ENCODE peak calls at places on chromosomes 2 and 18, in seven cellular contexts. P, I, Y, G, U, F and M are unnamed samples.

GRCh38 chr18:23437357-23438045 is 15.6 kb upstream of the RIOK3 start:
- DNase-seq in I (peak; percentile 61), U (peak; percentile 25), G (peak; percentile 86), Y (peak; percentile 62), F (peak; percentile 72), P (peak; percentile 84), M (peak; percentile 77)

GRCh38 chr2:67833632-67834031 is 229.2 kb downstream of the C1D start:
- DNase-seq in P (no peak), U (no peak), I (no peak), F (no peak), G (no peak), Y (no peak), M (no peak)

GRCh38 chr2:153509133-153509532 is 30.6 kb upstream of the RPRM start:
- DNase-seq in Y (no peak), G (peak; percentile 44), P (peak; percentile 67), F (no peak), U (no peak), I (no peak), M (no peak)

GRCh38 chr2:101831351-101831865 is 133.9 kb downstream of the MAP4K4 start:
- DNase-seq in U (no peak), G (peak; percentile 88), F (peak; percentile 66), P (peak; percentile 74), I (peak; percentile 30), Y (peak; percentile 78), M (peak; percentile 90)

GRCh38 chr2:60570281-60570680 is 16.8 kb upstream of the BCL11A start:
- DNase-seq in F (no peak), I (no peak), Y (no peak), P (no peak), U (no peak), G (no peak), M (no peak)

GRCh38 chr2:64666810-64667438 is 13.2 kb upstream of the SERTAD2 start:
- DNase-seq in U (no peak), I (no peak), P (no peak), F (no peak), Y (no peak), G (no peak), M (no peak)

GRCh38 chr2:189569295-189569925 is 11.2 kb downstream of the SLC40A1 start:
- DNase-seq in F (no peak), I (no peak), G (no peak), U (no peak), Y (peak; percentile 34), P (no peak), M (peak; percentile 53)

GRCh38 chr18:26780520-26781325 is 84.8 kb downstream of the AQP4 start:
- DNase-seq in Y (no peak), F (no peak), G (peak; percentile 50), U (no peak), P (no peak), I (no peak), M (no peak)

DNA sequence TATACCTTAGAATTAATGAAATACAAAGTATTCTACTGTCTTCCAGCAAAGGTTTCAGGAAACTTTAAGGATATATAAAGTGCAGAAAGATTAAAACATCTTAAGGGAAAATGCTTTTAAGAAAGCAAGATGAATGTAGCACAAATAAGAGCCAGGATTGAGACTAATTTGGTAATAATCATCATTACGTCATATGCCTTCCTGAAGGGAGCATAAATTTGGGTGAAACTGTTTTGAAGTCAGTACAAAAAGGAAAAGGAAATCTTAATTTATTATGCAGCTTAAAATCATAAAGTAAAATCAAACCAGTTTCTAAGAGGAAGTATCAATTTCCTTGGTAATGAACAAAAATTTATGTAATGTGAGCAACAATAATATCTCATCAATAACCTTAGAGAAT is 221.7 kb downstream of the CTNNA2 start:
- DNase-seq in G (no peak), F (no peak), Y (no peak), U (no peak), I (no peak), P (no peak), M (no peak)
- H3K23ac ChIP-seq in G (no peak overlapping the region), F (no peak overlapping the region), Y (no peak overlapping the region), U (no peak overlapping the region), I (no peak overlapping the region), P (no peak overlapping the region), M (no peak overlapping the region)

DNA sequence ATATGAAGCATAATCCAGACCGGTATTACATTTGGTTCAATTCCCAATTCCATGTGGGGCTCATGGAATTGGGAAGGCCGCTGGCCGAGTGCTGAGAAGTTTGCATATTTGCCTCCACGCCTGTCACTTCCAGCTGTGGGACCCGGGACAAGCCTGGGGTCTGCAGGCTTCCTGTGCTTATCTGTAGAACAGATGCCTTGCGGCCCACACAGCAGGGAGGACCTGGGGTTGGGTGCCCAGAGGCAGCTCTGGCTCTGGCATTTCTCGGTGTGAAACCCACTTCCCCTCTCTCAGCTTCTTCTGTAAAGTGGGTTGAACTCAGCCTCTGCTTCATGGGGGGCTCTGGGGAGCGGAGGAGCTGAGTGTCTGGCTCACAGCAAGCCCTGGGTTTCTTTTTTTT is 97.9 kb downstream of the SH3BP4 start:
- DNase-seq in P (no peak), F (no peak), U (no peak), I (no peak), Y (no peak), G (peak; percentile 26), M (no peak)
- H3K23ac ChIP-seq in P (no peak overlapping the region), F (no peak overlapping the region), U (no peak overlapping the region), I (peak overlapping the region; percentile 20), Y (no peak overlapping the region), G (no peak overlapping the region), M (no peak overlapping the region)

GRCh38 chr2:109611467-109612095 is 2.2 kb downstream of the SEPTIN10 start:
- DNase-seq in P (no peak), Y (peak; percentile 96), F (no peak), G (no peak), I (no peak), U (no peak), M (peak; percentile 62)
- H3K23ac ChIP-seq in P (no peak overlapping the region), Y (no peak overlapping the region), F (no peak overlapping the region), G (no peak overlapping the region), I (no peak overlapping the region), U (no peak overlapping the region), M (no peak overlapping the region)

GRCh38 chr2:48161632-48162031 is 255.3 kb upstream of the FBXO11 start:
- DNase-seq in F (no peak), I (no peak), P (no peak), G (no peak), U (no peak), Y (no peak), M (no peak)

GRCh38 chr2:48157150-48157549 is 250.9 kb upstream of the FBXO11 start:
- DNase-seq in U (no peak), P (no peak), Y (no peak), G (no peak), I (no peak), F (no peak), M (no peak)

GRCh38 chr2:48165066-48165753 is 258.9 kb upstream of the FBXO11 start:
- DNase-seq in Y (no peak), G (no peak), U (no peak), F (no peak), I (no peak), P (no peak), M (no peak)

GRCh38 chr2:48162742-48163141 is 256.4 kb upstream of the FBXO11 start:
- DNase-seq in F (no peak), P (no peak), U (no peak), Y (no peak), I (no peak), G (no peak), M (no peak)
- H3K23ac ChIP-seq in F (no peak overlapping the region), P (no peak overlapping the region), U (no peak overlapping the region), Y (no peak overlapping the region), I (no peak overlapping the region), G (no peak overlapping the region), M (no peak overlapping the region)

DNA sequence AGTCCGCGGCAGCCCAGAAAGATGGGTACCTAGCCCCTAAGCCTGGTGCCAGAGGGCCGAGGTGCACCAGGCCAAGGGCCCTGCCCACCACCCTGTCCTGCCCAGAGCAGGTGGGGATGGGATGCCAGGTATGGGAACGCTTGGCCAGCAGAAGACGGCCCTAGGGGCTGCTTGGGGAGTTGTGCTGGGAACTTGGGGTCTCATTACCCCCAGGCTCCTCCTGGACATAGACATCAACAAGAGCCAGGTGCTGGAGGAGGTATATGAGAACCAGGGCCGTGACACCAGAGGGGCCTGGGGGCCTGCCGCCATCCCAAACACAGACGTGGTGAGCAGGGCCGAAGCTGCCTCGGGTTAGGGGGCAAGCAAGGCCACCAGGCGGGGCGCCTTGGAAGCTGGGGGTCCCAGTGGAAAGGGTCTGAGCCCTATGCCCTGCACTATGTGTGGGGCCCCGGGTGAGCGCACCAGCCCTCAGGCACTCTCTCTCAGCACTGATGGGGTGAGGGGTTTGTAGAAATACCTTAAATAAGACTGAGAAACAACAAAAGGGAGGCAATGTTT is 46.9 kb downstream of the FER1L5 start:
- DNase-seq in P (no peak), G (no peak), U (no peak), F (no peak), I (no peak), Y (no peak), M (no peak)
- H3K23ac ChIP-seq in P (no peak overlapping the region), G (no peak overlapping the region), U (no peak overlapping the region), F (no peak overlapping the region), I (no peak overlapping the region), Y (no peak overlapping the region), M (no peak overlapping the region)

DNA sequence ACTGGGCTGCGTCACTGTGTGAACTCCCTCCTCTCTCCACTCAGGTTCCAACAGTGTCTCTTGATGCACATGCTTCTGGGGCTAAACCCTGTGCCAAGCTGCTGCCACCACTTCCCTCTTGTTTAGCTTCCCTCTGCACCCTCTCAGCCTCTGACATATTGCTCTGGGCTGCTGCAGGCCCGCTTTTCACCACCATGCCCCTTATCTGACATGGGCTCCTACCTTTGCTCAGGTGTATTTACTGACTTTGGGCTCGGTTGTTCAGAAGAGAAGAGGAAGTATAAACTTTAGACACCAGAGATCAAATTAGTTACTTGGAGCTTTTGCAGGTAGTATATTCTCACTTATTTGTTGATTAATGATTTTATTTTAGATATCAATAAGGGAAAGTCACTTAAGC is 77.6 kb downstream of the WDR7 start:
- DNase-seq in I (no peak), P (no peak), U (no peak), F (no peak), Y (no peak), G (no peak), M (no peak)
- H3K23ac ChIP-seq in I (no peak overlapping the region), P (no peak overlapping the region), U (no peak overlapping the region), F (no peak overlapping the region), Y (no peak overlapping the region), G (no peak overlapping the region), M (no peak overlapping the region)

GRCh38 chr2:119004602-119005001 is 62.6 kb downstream of the MARCO start:
- DNase-seq in U (no peak), P (no peak), F (peak; percentile 7), I (no peak), Y (no peak), G (no peak), M (no peak)
- H3K23ac ChIP-seq in U (no peak overlapping the region), P (no peak overlapping the region), F (no peak overlapping the region), I (no peak overlapping the region), Y (no peak overlapping the region), G (no peak overlapping the region), M (no peak overlapping the region)

GRCh38 chr18:36818652-36819051 is 10.2 kb downstream of the TPGS2 start:
- DNase-seq in G (no peak), F (no peak), I (no peak), Y (no peak), P (no peak), U (no peak), M (no peak)
- H3K23ac ChIP-seq in G (no peak overlapping the region), F (no peak overlapping the region), I (no peak overlapping the region), Y (no peak overlapping the region), P (no peak overlapping the region), U (no peak overlapping the region), M (no peak overlapping the region)